ENCODE peak calls at places on chromosomes 13 and 19, in eight cellular contexts. B, I, L, Y, P, A, Q and D are unnamed samples.

GRCh38 chr19:10254244-10254643 is 2.2 kb downstream of the MRPL4 start:
- DNase-seq in B (no peak), I (no peak), L (no peak), Y (no peak), P (no peak), A (no peak), Q (no peak), D (no peak)

GRCh38 chr19:11355160-11356073 is at the start of gene PLPPR2:
- DNase-seq in B (peak), I (peak), L (peak), Y (peak), P (peak), A (peak), Q (peak), D (peak)

GRCh38 chr19:57421037-57421436 is 10.1 kb downstream of the ZNF17 start:
- DNase-seq in B (no peak), I (no peak), L (no peak), Y (no peak), P (no peak), A (no peak), Q (no peak), D (no peak)

GRCh38 chr13:79295906-79296564 is 110.0 kb downstream of the RBM26 start:
- DNase-seq in B (no peak), I (no peak), L (no peak), Y (no peak), P (no peak), A (no peak), Q (no peak), D (no peak)

GRCh38 chr19:38335949-38336637 is 463 bp downstream of the CATSPERG start:
- DNase-seq in B (peak), I (peak), L (peak), Y (peak), P (peak), A (peak), Q (peak), D (peak)

GRCh38 chr19:6765738-6766356 is 1.4 kb downstream of the SH2D3A start:
- DNase-seq in B (no peak), I (peak), L (no peak), Y (no peak), P (peak), A (no peak), Q (no peak), D (no peak)

GRCh38 chr19:8046569-8047165 is 5.9 kb upstream of the CCL25 start:
- DNase-seq in B (no peak), I (no peak), L (no peak), Y (no peak), P (no peak), A (no peak), Q (no peak), D (no peak)

GRCh38 chr13:114080739-114081561 is 51.5 kb downstream of the RASA3 start:
- DNase-seq in B (no peak), I (peak), L (no peak), Y (no peak), P (no peak), A (no peak), Q (no peak), D (no peak)

GRCh38 chr13:100392709-100393630 is 195.6 kb downstream of the GGACT start:
- DNase-seq in B (no peak), I (peak), L (peak), Y (peak), P (no peak), A (peak), Q (peak), D (peak)

GRCh38 chr13:50400930-50401553 is 385.8 kb downstream of the KCNRG start:
- DNase-seq in B (no peak), I (no peak), L (no peak), Y (no peak), P (no peak), A (peak), Q (no peak), D (no peak)

GRCh38 chr13:63838366-63839110 is 2422.9 kb upstream of the PCDH20 start:
- DNase-seq in B (no peak), I (no peak), L (no peak), Y (no peak), P (no peak), A (no peak), Q (no peak), D (no peak)

GRCh38 chr19:4638330-4638729 is 986 bp upstream of the TNFAIP8L1 start:
- DNase-seq in B (no peak), I (no peak), L (peak), Y (no peak), P (no peak), A (no peak), Q (no peak), D (no peak)

GRCh38 chr13:110869805-110870706 is 44.8 kb downstream of the ANKRD10 start:
- DNase-seq in B (no peak), I (peak), L (peak), Y (peak), P (no peak), A (peak), Q (peak), D (no peak)

GRCh38 chr13:33197551-33197971 is 88.0 kb downstream of the STARD13 start:
- DNase-seq in B (no peak), I (no peak), L (no peak), Y (no peak), P (no peak), A (no peak), Q (no peak), D (no peak)

GRCh38 chr19:49057636-49058234 is at the start of gene CGB7:
- DNase-seq in B (no peak), I (peak), L (peak), Y (no peak), P (peak), A (peak), Q (peak), D (no peak)

GRCh38 chr13:83980322-83980721 is 98.0 kb upstream of the SLITRK1 start:
- DNase-seq in B (no peak), I (no peak), L (no peak), Y (no peak), P (peak), A (no peak), Q (no peak), D (no peak)

GRCh38 chr19:29783627-29784190 is 28.1 kb upstream of the CCNE1 start:
- DNase-seq in B (no peak), I (no peak), L (no peak), Y (no peak), P (no peak), A (no peak), Q (no peak), D (no peak)

GRCh38 chr13:103788061-103788652 is 721.9 kb upstream of the SLC10A2 start:
- DNase-seq in B (no peak), I (no peak), L (no peak), Y (no peak), P (peak), A (peak), Q (peak), D (no peak)

GRCh38 chr13:24251525-24251924 is 57.9 kb upstream of the C1QTNF9 start:
- DNase-seq in B (peak), I (no peak), L (no peak), Y (no peak), P (no peak), A (no peak), Q (no peak), D (peak)

GRCh38 chr19:10769533-10770491 is 51.9 kb downstream of the DNM2 start:
- DNase-seq in B (no peak), I (peak), L (peak), Y (no peak), P (no peak), A (peak), Q (no peak), D (no peak)

GRCh38 chr13:42992585-42993122 is 613 bp upstream of the EPSTI1 start:
- DNase-seq in B (no peak), I (no peak), L (no peak), Y (no peak), P (peak), A (peak), Q (no peak), D (peak)

GRCh38 chr19:49518033-49518432 is 5.6 kb downstream of the FCGRT start:
- DNase-seq in B (no peak), I (no peak), L (no peak), Y (no peak), P (no peak), A (no peak), Q (no peak), D (no peak)

GRCh38 chr19:2603320-2603719 is 99.2 kb downstream of the GNG7 start:
- DNase-seq in B (no peak), I (peak), L (no peak), Y (peak), P (no peak), A (peak), Q (no peak), D (no peak)

GRCh38 chr19:51086153-51086850 is 3.6 kb upstream of the KLK14 start:
- DNase-seq in B (no peak), I (no peak), L (no peak), Y (no peak), P (no peak), A (no peak), Q (no peak), D (no peak)

GRCh38 chr13:91701975-91702374 is 303.6 kb downstream of the GPC5 start:
- DNase-seq in B (no peak), I (no peak), L (no peak), Y (no peak), P (peak), A (no peak), Q (no peak), D (no peak)

GRCh38 chr19:39183100-39183499 is 13.7 kb upstream of the NCCRP1 start:
- DNase-seq in B (no peak), I (no peak), L (peak), Y (no peak), P (no peak), A (no peak), Q (no peak), D (no peak)

GRCh38 chr19:32061304-32061703 is 284.1 kb upstream of the ZNF507 start:
- DNase-seq in B (no peak), I (no peak), L (no peak), Y (no peak), P (no peak), A (no peak), Q (no peak), D (no peak)